ENCODE peak calls at places on chromosomes 11 and 22, in four cellular contexts. One of them, this sample, is unnamed.

GRCh38 chr11:128517457-128518230 is 69.7 kb downstream of the ETS1 start:
- DNase-seq in GM12878: no peak
- DNase-seq in K562: no peak
- DNase-seq in HepG2: no peak
- DNase-seq in this sample: no peak

GRCh38 chr11:30172158-30172557 is 58.7 kb upstream of the FSHB start:
- DNase-seq in GM12878: no peak
- DNase-seq in HepG2: no peak
- DNase-seq in K562: no peak
- DNase-seq in this sample: no peak

GRCh38 chr11:65316979-65317786 is 2.5 kb downstream of the CDC42EP2 start:
- DNase-seq in HepG2: peak; percentile 77
- DNase-seq in K562: no peak
- DNase-seq in GM12878: no peak
- DNase-seq in this sample: peak; percentile 52

GRCh38 chr11:47425611-47426010 is 628 bp downstream of the PSMC3 start:
- DNase-seq in K562: no peak
- DNase-seq in HepG2: no peak
- DNase-seq in GM12878: no peak
- DNase-seq in this sample: no peak

GRCh38 chr22:43168416-43169309 is 17.3 kb downstream of the TSPO start:
- DNase-seq in K562: no peak
- DNase-seq in HepG2: no peak
- DNase-seq in GM12878: no peak
- DNase-seq in this sample: no peak

GRCh38 chr11:11569936-11570491 is 51.8 kb downstream of the GALNT18 start:
- DNase-seq in HepG2: no peak
- DNase-seq in GM12878: no peak
- DNase-seq in K562: no peak
- DNase-seq in this sample: no peak

GRCh38 chr11:88086297-88086696 is 88.9 kb downstream of the RAB38 start:
- DNase-seq in HepG2: no peak
- DNase-seq in GM12878: no peak
- DNase-seq in K562: no peak
- DNase-seq in this sample: no peak

GRCh38 chr22:21857501-21857914 is 9.9 kb downstream of the MAPK1 start:
- DNase-seq in K562: no peak
- DNase-seq in GM12878: peak; percentile 45
- DNase-seq in HepG2: peak; percentile 97
- DNase-seq in this sample: no peak

GRCh38 chr22:48640890-48641771 is 1186.5 kb downstream of the BRD1 start:
- DNase-seq in K562: no peak
- DNase-seq in HepG2: no peak
- DNase-seq in GM12878: no peak
- DNase-seq in this sample: no peak

GRCh38 chr11:125935629-125936199 is 10.1 kb upstream of the VSIG10L2 start:
- DNase-seq in HepG2: no peak
- DNase-seq in GM12878: no peak
- DNase-seq in K562: no peak
- DNase-seq in this sample: no peak

GRCh38 chr22:43110444-43110926 is at the start of gene BIK:
- DNase-seq in K562: peak; percentile 71
- DNase-seq in HepG2: peak; percentile 51
- DNase-seq in GM12878: no peak
- DNase-seq in this sample: peak; percentile 74

GRCh38 chr22:27136596-27136995 is 479.2 kb downstream of the MIAT start:
- DNase-seq in GM12878: no peak
- DNase-seq in HepG2: no peak
- DNase-seq in K562: no peak
- DNase-seq in this sample: no peak

GRCh38 chr11:77512092-77512491 is 38.2 kb upstream of the PAK1 start:
- DNase-seq in GM12878: no peak
- DNase-seq in K562: no peak
- DNase-seq in HepG2: no peak
- DNase-seq in this sample: no peak

GRCh38 chr11:64233913-64234839 is at the start of gene VEGFB:
- DNase-seq in K562: peak; percentile 85
- DNase-seq in GM12878: no peak
- DNase-seq in HepG2: no peak
- DNase-seq in this sample: peak; percentile 61

GRCh38 chr11:96124155-96124554 is 200.2 kb upstream of the MTMR2 start:
- DNase-seq in K562: no peak
- DNase-seq in GM12878: no peak
- DNase-seq in HepG2: no peak
- DNase-seq in this sample: no peak

GRCh38 chr22:41368543-41368817 is 13.3 kb upstream of the TEF start:
- DNase-seq in HepG2: no peak
- DNase-seq in K562: no peak
- DNase-seq in GM12878: no peak
- DNase-seq in this sample: no peak

GRCh38 chr22:41367039-41367679 is 14.6 kb upstream of the TEF start:
- DNase-seq in GM12878: no peak
- DNase-seq in HepG2: peak; percentile 80
- DNase-seq in K562: peak; percentile 96
- DNase-seq in this sample: peak; percentile 42

GRCh38 chr22:41369837-41370236 is 11.9 kb upstream of the TEF start:
- DNase-seq in HepG2: no peak
- DNase-seq in GM12878: no peak
- DNase-seq in K562: no peak
- DNase-seq in this sample: no peak

GRCh38 chr22:41367680-41368542 is 13.8 kb upstream of the TEF start:
- DNase-seq in K562: no peak
- DNase-seq in GM12878: no peak
- DNase-seq in HepG2: peak; percentile 39
- DNase-seq in this sample: no peak

GRCh38 chr22:41369089-41369745 is 12.5 kb upstream of the TEF start:
- DNase-seq in K562: no peak
- DNase-seq in HepG2: no peak
- DNase-seq in GM12878: no peak
- DNase-seq in this sample: no peak
- TF ChIP-seq NR2C2 in K562: no peak
- TF ChIP-seq NR2C2 in HepG2: no peak
- TF ChIP-seq NR2C2 in GM12878: no peak
- TF ChIP-seq NR2C2 in this sample: no peak

DNA sequence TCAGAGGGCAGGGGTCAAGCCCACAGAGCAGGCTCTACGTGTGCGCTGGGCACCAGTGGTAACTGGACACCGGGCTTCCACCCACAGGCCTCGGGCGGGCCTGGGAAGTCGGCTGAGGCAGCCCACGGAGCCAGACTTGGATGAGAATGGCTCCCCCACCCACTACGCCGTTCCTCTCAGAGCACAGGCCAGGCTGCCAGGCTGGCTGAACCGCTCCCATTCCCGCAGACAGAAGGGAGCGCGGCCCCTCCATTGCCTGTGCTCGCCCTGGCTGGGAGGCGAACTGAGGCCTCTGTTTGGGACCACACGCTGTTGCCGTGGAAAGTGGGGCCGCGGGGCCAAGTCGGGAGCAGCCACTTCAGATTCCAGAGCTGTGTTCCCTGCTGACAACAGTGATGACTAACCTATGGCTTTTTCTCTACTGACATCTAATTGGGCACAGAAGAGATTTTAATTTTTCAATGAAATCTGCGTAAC is 63.9 kb downstream of the MYH9 start:
- DNase-seq in K562: no peak
- DNase-seq in HepG2: no peak
- DNase-seq in GM12878: no peak
- DNase-seq in this sample: no peak
- TF ChIP-seq NR2C2 in K562: no peak
- TF ChIP-seq NR2C2 in HepG2: no peak
- TF ChIP-seq NR2C2 in GM12878: no peak
- TF ChIP-seq NR2C2 in this sample: no peak

GRCh38 chr11:33557201-33557600 is 143.4 kb downstream of the C11orf91 start:
- DNase-seq in GM12878: no peak
- DNase-seq in K562: no peak
- DNase-seq in HepG2: no peak
- DNase-seq in this sample: no peak
- TF ChIP-seq NR2C2 in GM12878: no peak
- TF ChIP-seq NR2C2 in K562: no peak
- TF ChIP-seq NR2C2 in HepG2: no peak
- TF ChIP-seq NR2C2 in this sample: no peak

DNA sequence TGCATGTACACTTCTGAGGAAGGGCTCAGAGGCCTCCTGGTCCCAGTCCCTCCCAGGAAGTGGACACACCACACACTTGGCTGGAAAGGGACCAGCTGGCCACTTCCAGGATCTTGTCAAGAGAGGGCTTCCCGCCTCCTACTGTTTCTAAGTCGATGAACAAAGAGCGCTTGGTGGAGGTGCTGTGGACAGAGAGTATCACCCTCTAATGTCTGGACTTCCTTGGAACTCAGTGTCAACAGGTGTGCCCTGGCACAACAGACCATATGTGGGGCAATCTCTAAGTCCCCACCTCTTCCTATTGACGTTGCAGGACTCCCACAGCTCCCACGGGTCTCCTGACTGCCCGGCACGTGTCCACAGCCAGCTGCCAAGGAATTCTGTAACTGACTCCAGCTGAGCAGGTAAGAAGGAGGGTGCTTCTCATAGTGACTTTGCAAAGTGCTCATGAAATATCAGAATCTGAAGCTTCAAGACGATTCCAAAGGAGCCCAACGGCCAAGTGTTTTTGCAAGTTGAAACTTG is 16.1 kb downstream of the POU2AF1 start:
- DNase-seq in K562: no peak
- DNase-seq in HepG2: no peak
- DNase-seq in GM12878: no peak
- DNase-seq in this sample: no peak
- TF ChIP-seq NR2C2 in K562: no peak
- TF ChIP-seq NR2C2 in HepG2: no peak
- TF ChIP-seq NR2C2 in GM12878: no peak
- TF ChIP-seq NR2C2 in this sample: no peak

GRCh38 chr11:8288824-8289223 is 25.1 kb upstream of the LMO1 start:
- DNase-seq in HepG2: no peak
- DNase-seq in GM12878: no peak
- DNase-seq in K562: no peak
- DNase-seq in this sample: no peak

GRCh38 chr11:8287297-8288070 is 23.8 kb upstream of the LMO1 start:
- DNase-seq in GM12878: no peak
- DNase-seq in HepG2: no peak
- DNase-seq in K562: no peak
- DNase-seq in this sample: no peak

GRCh38 chr11:8290122-8290810 is 26.6 kb upstream of the LMO1 start:
- DNase-seq in GM12878: no peak
- DNase-seq in K562: no peak
- DNase-seq in HepG2: no peak
- DNase-seq in this sample: no peak

GRCh38 chr11:8288166-8288772 is 24.6 kb upstream of the LMO1 start:
- DNase-seq in HepG2: no peak
- DNase-seq in K562: no peak
- DNase-seq in GM12878: no peak
- DNase-seq in this sample: no peak

DNA sequence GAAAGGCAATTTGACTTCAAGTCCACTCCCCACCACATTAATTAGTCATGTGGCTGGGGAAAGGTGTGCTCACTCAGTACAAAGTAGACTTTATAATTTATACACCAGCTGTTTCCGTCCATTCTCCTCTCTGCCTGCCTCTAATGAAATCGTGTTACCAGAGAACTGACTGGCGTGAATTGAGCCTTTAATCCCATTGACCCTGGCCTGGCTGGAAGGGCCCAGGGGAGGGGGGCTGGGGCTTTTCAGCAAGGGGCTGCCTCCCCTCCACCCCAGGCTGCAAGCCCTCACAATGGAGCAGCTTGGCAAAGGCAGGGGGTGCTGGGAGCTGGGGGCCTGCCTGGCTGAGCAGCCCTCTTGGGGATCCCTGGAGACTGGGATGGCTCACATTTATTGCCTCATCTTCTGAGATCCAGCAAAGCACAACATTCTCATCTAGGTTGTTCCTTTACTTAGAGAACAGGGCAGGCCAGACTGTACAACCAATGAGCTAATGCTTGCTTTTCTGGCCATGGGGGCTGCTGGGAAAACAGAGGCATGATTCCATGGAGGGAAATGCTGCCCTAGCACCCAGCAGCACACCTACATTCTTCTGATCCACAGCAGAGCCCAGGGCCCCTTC is 25.9 kb upstream of the LMO1 start:
- DNase-seq in HepG2: no peak
- DNase-seq in GM12878: no peak
- DNase-seq in K562: no peak
- DNase-seq in this sample: no peak
- TF ChIP-seq NR2C2 in HepG2: no peak
- TF ChIP-seq NR2C2 in GM12878: no peak
- TF ChIP-seq NR2C2 in K562: no peak
- TF ChIP-seq NR2C2 in this sample: no peak

GRCh38 chr11:72609451-72609850 is 64.8 kb downstream of the PDE2A start:
- DNase-seq in HepG2: no peak
- DNase-seq in GM12878: no peak
- DNase-seq in K562: no peak
- DNase-seq in this sample: no peak
- TF ChIP-seq NR2C2 in HepG2: no peak
- TF ChIP-seq NR2C2 in GM12878: no peak
- TF ChIP-seq NR2C2 in K562: no peak
- TF ChIP-seq NR2C2 in this sample: no peak